ENCODE peak calls at places on chromosomes 11 and 22, in four cellular contexts. U, M, Q and E are unnamed samples.

GRCh38 chr22:48494968-48495750 is 1332.5 kb downstream of the BRD1 start:
- DNase-seq in U (no peak), M (peak; percentile 1), Q (no peak), E (no peak)

GRCh38 chr11:128215238-128215882 is 372.0 kb downstream of the ETS1 start:
- DNase-seq in U (no peak), M (no peak), Q (no peak), E (no peak)

GRCh38 chr11:64074239-64074638 is 38.5 kb downstream of the FLRT1 start:
- DNase-seq in U (peak; percentile 80), M (no peak), Q (no peak), E (peak; percentile 38)

GRCh38 chr11:118156531-118157185 is 4.0 kb upstream of the SCN4B start:
- DNase-seq in U (peak; percentile 53), M (no peak), Q (no peak), E (no peak)

GRCh38 chr11:11409916-11410315 is 56.9 kb upstream of the CSNK2A3 start:
- DNase-seq in U (no peak), M (no peak), Q (no peak), E (peak; percentile 22)

GRCh38 chr11:76629853-76630599 is 40.5 kb downstream of the LRRC32 start:
- DNase-seq in U (no peak), M (peak; percentile 63), Q (peak; percentile 41), E (peak; percentile 84)

GRCh38 chr22:42902875-42903510 is 45.9 kb upstream of the ARFGAP3 start:
- DNase-seq in U (no peak), M (no peak), Q (no peak), E (peak; percentile 41)

GRCh38 chr11:34846467-34846866 is 69.7 kb downstream of the APIP start:
- DNase-seq in U (no peak), M (no peak), Q (no peak), E (no peak)

GRCh38 chr11:66334605-66335442 is 1.4 kb downstream of the RIN1 start:
- DNase-seq in U (no peak), M (no peak), Q (no peak), E (no peak)

GRCh38 chr11:90216611-90217010 is 6.2 kb downstream of the CHORDC1 start:
- DNase-seq in U (no peak), M (no peak), Q (no peak), E (no peak)
- H3K4me3 ChIP-seq in U (no peak overlapping the region), M (no peak overlapping the region), Q (no peak overlapping the region), E (no peak overlapping the region)

GRCh38 chr11:68692115-68692514 is 7.8 kb downstream of the GAL start:
- DNase-seq in U (no peak), M (no peak), Q (no peak), E (no peak)

GRCh38 chr11:68688881-68689280 is 4.5 kb downstream of the GAL start:
- DNase-seq in U (no peak), M (no peak), Q (no peak), E (no peak)

GRCh38 chr11:68689737-68690625 is 5.6 kb downstream of the GAL start:
- DNase-seq in U (no peak), M (no peak), Q (no peak), E (no peak)

GRCh38 chr11:68691402-68691784 is 7.0 kb downstream of the GAL start:
- DNase-seq in U (no peak), M (no peak), Q (no peak), E (no peak)

DNA sequence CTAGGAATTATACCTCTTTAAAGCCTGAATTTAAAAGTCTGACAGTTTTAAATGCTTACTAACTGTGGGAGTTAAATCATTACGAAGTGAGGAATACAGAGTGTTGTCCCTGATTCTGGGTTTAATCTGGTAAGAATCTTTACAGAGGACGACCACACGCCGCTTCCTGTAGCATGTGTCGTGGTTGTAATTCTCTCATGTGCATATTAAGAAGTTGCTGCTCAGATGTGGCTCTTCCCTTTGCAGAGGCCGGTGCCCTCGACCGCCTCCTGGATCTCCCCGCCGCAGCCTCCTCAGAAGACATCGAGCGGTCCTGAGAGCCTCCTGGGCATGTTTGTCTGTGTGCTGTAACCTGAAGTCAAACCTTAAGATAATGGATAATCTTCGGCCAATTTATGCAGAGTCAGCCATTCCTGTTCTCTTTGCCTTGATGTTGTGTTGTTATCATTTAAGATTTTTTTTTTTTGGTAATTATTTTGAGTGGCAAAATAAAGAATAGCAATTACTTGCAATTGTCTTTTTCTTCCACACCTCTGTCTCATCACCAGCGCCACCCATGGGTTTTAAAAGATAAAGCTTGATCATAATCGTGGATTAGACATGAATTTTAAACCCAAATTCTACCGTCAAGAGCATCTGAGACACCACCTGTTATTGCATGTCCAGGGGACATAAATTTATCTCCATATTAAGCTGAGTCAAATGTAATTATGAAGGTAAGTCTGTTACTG is 6.5 kb downstream of the GAL start:
- DNase-seq in U (no peak), M (no peak), Q (no peak), E (no peak)
- TF ChIP-seq CTCF in U (peak; percentile 2), M (no peak), Q (no peak), E (no peak)

GRCh38 chr11:121929581-121929980 is 186.4 kb downstream of the BLID start:
- DNase-seq in U (no peak), M (peak; percentile 19), Q (no peak), E (peak; percentile 75)

GRCh38 chr11:121931121-121931520 is 184.9 kb downstream of the BLID start:
- DNase-seq in U (no peak), M (no peak), Q (no peak), E (no peak)

GRCh38 chr11:121928597-121929580 is 187.1 kb downstream of the BLID start:
- DNase-seq in U (no peak), M (no peak), Q (no peak), E (peak; percentile 46)

GRCh38 chr11:121931748-121932352 is 184.2 kb downstream of the BLID start:
- DNase-seq in U (no peak), M (no peak), Q (no peak), E (no peak)

DNA sequence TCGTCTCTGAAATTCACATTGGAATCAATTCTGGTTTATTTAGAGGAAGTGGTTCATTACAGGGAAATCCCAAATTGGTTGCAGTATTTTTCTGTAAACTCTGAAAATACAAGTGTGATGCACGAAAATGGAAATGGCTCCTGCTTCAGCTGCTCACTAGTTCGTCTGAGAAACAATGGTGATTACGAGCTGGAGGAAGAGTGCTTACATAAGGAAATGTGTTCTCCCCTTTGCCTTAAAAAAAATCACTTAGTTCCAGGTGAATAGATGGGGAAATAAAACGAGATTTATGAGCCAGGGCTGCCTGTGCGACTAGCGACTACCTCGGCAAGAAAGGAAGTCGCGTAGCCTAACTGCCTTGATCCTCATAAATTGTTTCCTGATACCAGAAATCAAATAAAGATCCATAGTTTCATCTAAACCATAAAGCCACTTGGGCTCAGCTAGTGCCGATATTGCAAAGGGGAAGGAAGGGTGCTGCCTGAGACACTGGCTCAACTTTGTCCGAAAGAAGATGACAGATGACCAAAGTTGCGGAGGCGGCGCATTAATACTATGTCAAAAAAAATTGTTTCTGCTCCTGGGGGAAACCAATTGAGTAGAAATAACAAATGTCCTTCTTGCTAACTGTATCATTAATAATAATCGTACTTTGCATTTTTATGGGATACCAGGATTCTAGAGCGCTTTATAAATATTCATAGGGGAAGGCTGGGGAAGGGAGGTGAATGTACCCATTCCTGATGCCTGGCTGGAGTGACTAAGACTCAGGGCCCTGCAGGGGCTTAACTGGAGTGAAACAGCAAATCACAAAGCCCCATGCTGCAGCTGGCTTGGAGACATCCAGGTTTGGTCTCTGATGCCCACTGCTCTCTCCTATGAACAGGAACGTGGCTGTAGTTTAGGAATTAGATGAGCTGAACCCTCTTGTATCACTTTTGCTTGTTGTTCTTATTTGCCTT is 185.7 kb downstream of the BLID start:
- DNase-seq in U (no peak), M (no peak), Q (no peak), E (peak; percentile 42)
- H3K4me3 ChIP-seq in U (no peak overlapping the region), M (peak overlapping the region; percentile 56), Q (peak overlapping the region; percentile 31), E (peak overlapping the region; percentile 5)

GRCh38 chr22:31295831-31296230 is 3.5 kb upstream of the PIK3IP1 start:
- DNase-seq in U (no peak), M (no peak), Q (no peak), E (peak; percentile 32)
- TF ChIP-seq CTCF in U (no peak), M (no peak), Q (no peak), E (no peak)

GRCh38 chr11:1571760-1572199 is 291 bp downstream of the DUSP8 start:
- DNase-seq in U (no peak), M (no peak), Q (no peak), E (no peak)

GRCh38 chr11:1574256-1575242 is 2.5 kb upstream of the DUSP8 start:
- DNase-seq in U (peak; percentile 86), M (no peak), Q (no peak), E (peak; percentile 73)

GRCh38 chr11:1572200-1573076 is at the start of gene DUSP8:
- DNase-seq in U (peak; percentile 99), M (peak; percentile 93), Q (peak; percentile 84), E (peak; percentile 87)

GRCh38 chr11:1573847-1574255 is 1.8 kb upstream of the DUSP8 start:
- DNase-seq in U (peak; percentile 5), M (no peak), Q (no peak), E (no peak)

DNA sequence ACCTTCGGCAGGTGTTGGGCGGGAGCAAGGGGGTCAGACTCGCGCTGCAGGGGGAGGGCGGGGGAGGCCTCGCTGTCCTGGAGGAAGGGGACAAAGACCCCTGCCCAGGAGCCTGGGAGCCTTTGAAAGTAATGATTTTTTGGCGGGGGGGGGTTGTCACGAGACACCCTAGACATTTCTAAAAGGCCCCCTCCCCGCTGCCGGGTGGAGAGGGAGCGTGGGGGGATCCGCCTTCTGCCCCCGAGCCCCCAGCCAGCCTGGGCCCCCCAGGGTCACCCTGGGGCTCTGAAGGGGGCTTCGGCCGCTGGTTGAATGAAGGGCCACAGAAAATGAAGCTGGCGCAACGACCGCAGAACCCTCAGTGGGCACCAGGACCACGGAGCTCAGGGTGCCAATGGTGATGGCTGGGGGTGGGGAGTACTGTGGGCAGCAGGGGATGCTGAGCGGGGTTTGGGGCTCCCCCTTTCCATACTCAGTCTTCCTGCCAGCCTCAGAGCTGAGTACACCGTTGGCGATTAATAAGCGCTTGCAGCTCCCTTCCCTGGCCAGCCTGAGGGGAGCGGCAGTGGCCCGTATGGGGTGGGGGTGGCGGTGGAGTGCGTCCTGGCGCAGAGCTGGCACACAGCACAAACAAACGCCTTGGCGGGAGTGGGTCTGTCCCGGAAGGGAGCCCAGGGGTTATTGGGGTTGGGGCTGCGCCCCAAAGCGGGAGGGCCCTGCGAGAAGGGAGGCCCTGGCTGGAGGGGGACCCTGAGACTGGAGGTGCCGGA is 1.2 kb upstream of the DUSP8 start:
- DNase-seq in U (peak; percentile 21), M (no peak), Q (no peak), E (no peak)
- H3K4me3 ChIP-seq in U (peak overlapping the region; percentile 51), M (peak overlapping the region; percentile 72), Q (peak overlapping the region; percentile 43), E (peak overlapping the region; percentile 37)

GRCh38 chr22:37616205-37617083 is 7.8 kb downstream of the GGA1 start:
- DNase-seq in U (no peak), M (no peak), Q (no peak), E (no peak)
- TF ChIP-seq CTCF in U (no peak), M (no peak), Q (no peak), E (no peak)